ENCODE peak calls at places on chromosomes 2 and 18, in six cellular contexts. L, N, Z, G, W and K are unnamed samples.

GRCh38 chr2:98771771-98772521 is 41.0 kb upstream of the MGAT4A start:
- DNase-seq in N (peak; percentile 36), W (no peak), G (no peak), Z (no peak), L (peak; percentile 39), K (no peak)

GRCh38 chr2:37324536-37324785 is 172 bp downstream of the PRKD3 start:
- DNase-seq in Z (no peak), L (peak; percentile 81), G (peak; percentile 74), N (no peak), W (no peak), K (no peak)

GRCh38 chr2:102098756-102099155 is 43.8 kb upstream of the IL1R1 start:
- DNase-seq in Z (no peak), W (no peak), G (no peak), N (no peak), L (no peak), K (no peak)

GRCh38 chr2:109226128-109226527 is 97.1 kb downstream of the SH3RF3 start:
- DNase-seq in L (no peak), N (no peak), W (no peak), Z (no peak), G (peak; percentile 38), K (no peak)

GRCh38 chr18:50982802-50983179 is 15.0 kb downstream of the ELAC1 start:
- DNase-seq in W (no peak), Z (no peak), G (peak; percentile 10), N (no peak), L (no peak), K (no peak)

GRCh38 chr2:207258191-207258991 is 92.6 kb upstream of the KLF7 start:
- DNase-seq in L (peak; percentile 57), W (peak; percentile 71), N (peak; percentile 91), G (peak; percentile 100), Z (peak; percentile 25), K (peak; percentile 100)

GRCh38 chr18:56825312-56825711 is 174.2 kb downstream of the WDR7 start:
- DNase-seq in Z (no peak), W (no peak), G (no peak), N (no peak), L (no peak), K (no peak)

GRCh38 chr18:70450658-70451253 is 161.9 kb downstream of the SOCS6 start:
- DNase-seq in L (no peak), W (no peak), Z (peak; percentile 21), G (peak; percentile 32), N (no peak), K (peak; percentile 29)